ENCODE peak calls at places on chromosome 20, in seven cellular contexts. One of them, this sample, is unnamed.

GRCh38 chr20:56414842-56415765 is 3.0 kb downstream of the CASS4 start:
- DNase-seq in mesenchymal stem cell: peak
- DNase-seq in H9: no peak
- DNase-seq in IMR-90: peak
- DNase-seq in trophoblast cell: no peak
- DNase-seq in H1: no peak
- DNase-seq in neuronal stem cell: no peak
- DNase-seq in this sample: no peak

GRCh38 chr20:3606021-3606420 is 57.2 kb downstream of the GFRA4 start:
- DNase-seq in mesenchymal stem cell: peak
- DNase-seq in H9: no peak
- DNase-seq in IMR-90: peak
- DNase-seq in trophoblast cell: no peak
- DNase-seq in H1: no peak
- DNase-seq in neuronal stem cell: no peak
- DNase-seq in this sample: no peak

GRCh38 chr20:25269833-25270170 is 21.9 kb downstream of the PYGB start:
- DNase-seq in mesenchymal stem cell: no peak
- DNase-seq in H9: peak
- DNase-seq in IMR-90: no peak
- DNase-seq in trophoblast cell: no peak
- DNase-seq in H1: peak
- DNase-seq in neuronal stem cell: no peak
- DNase-seq in this sample: no peak

GRCh38 chr20:63743210-63743970 is 3.8 kb downstream of the SLC2A4RG start:
- DNase-seq in mesenchymal stem cell: no peak
- DNase-seq in H9: no peak
- DNase-seq in IMR-90: no peak
- DNase-seq in trophoblast cell: no peak
- DNase-seq in H1: no peak
- DNase-seq in neuronal stem cell: no peak
- DNase-seq in this sample: no peak

GRCh38 chr20:25252686-25253421 is 5.0 kb downstream of the PYGB start:
- DNase-seq in mesenchymal stem cell: no peak
- DNase-seq in H9: peak
- DNase-seq in IMR-90: no peak
- DNase-seq in trophoblast cell: peak
- DNase-seq in H1: peak
- DNase-seq in neuronal stem cell: no peak
- DNase-seq in this sample: no peak

GRCh38 chr20:6108330-6108729 is 14.5 kb downstream of the FERMT1 start:
- DNase-seq in mesenchymal stem cell: no peak
- DNase-seq in H9: peak
- DNase-seq in IMR-90: no peak
- DNase-seq in trophoblast cell: peak
- DNase-seq in H1: no peak
- DNase-seq in neuronal stem cell: no peak
- DNase-seq in this sample: peak

GRCh38 chr20:13771853-13772453 is 12.8 kb downstream of the ESF1 start:
- DNase-seq in mesenchymal stem cell: peak
- DNase-seq in H9: no peak
- DNase-seq in IMR-90: peak
- DNase-seq in trophoblast cell: peak
- DNase-seq in H1: no peak
- DNase-seq in neuronal stem cell: no peak
- DNase-seq in this sample: peak

GRCh38 chr20:24789877-24790276 is 159.2 kb upstream of the CST7 start:
- DNase-seq in mesenchymal stem cell: no peak
- DNase-seq in H9: no peak
- DNase-seq in IMR-90: no peak
- DNase-seq in trophoblast cell: no peak
- DNase-seq in H1: no peak
- DNase-seq in neuronal stem cell: no peak
- DNase-seq in this sample: no peak

GRCh38 chr20:7151666-7152065 is 384.2 kb downstream of the BMP2 start:
- DNase-seq in mesenchymal stem cell: peak
- DNase-seq in H9: no peak
- DNase-seq in IMR-90: no peak
- DNase-seq in trophoblast cell: no peak
- DNase-seq in H1: no peak
- DNase-seq in neuronal stem cell: no peak
- DNase-seq in this sample: no peak

GRCh38 chr20:54257090-54257816 is 49.4 kb downstream of the PFDN4 start:
- DNase-seq in mesenchymal stem cell: no peak
- DNase-seq in H9: no peak
- DNase-seq in IMR-90: peak
- DNase-seq in trophoblast cell: peak
- DNase-seq in H1: no peak
- DNase-seq in neuronal stem cell: no peak
- DNase-seq in this sample: peak

GRCh38 chr20:62462976-62463592 is 12.7 kb downstream of the GATA5 start:
- DNase-seq in mesenchymal stem cell: no peak
- DNase-seq in H9: no peak
- DNase-seq in IMR-90: no peak
- DNase-seq in trophoblast cell: no peak
- DNase-seq in H1: no peak
- DNase-seq in neuronal stem cell: no peak
- DNase-seq in this sample: no peak
- H3K18ac ChIP-seq in mesenchymal stem cell: no peak
- H3K18ac ChIP-seq in H9: no peak
- H3K18ac ChIP-seq in IMR-90: no peak
- H3K18ac ChIP-seq in trophoblast cell: no peak
- H3K18ac ChIP-seq in H1: no peak
- H3K18ac ChIP-seq in neuronal stem cell: no peak
- H3K18ac ChIP-seq in this sample: no peak

GRCh38 chr20:36791862-36792261 is 18.3 kb upstream of the DSN1 start:
- DNase-seq in mesenchymal stem cell: no peak
- DNase-seq in H9: no peak
- DNase-seq in IMR-90: no peak
- DNase-seq in trophoblast cell: no peak
- DNase-seq in H1: no peak
- DNase-seq in neuronal stem cell: no peak
- DNase-seq in this sample: no peak
- H3K18ac ChIP-seq in mesenchymal stem cell: no peak
- H3K18ac ChIP-seq in H9: no peak
- H3K18ac ChIP-seq in IMR-90: no peak
- H3K18ac ChIP-seq in trophoblast cell: no peak
- H3K18ac ChIP-seq in H1: no peak
- H3K18ac ChIP-seq in neuronal stem cell: no peak
- H3K18ac ChIP-seq in this sample: no peak

GRCh38 chr20:12744026-12744425 is 264.7 kb upstream of the SPTLC3 start:
- DNase-seq in mesenchymal stem cell: no peak
- DNase-seq in H9: no peak
- DNase-seq in IMR-90: no peak
- DNase-seq in trophoblast cell: no peak
- DNase-seq in H1: no peak
- DNase-seq in neuronal stem cell: no peak
- DNase-seq in this sample: no peak

GRCh38 chr20:12748359-12748994 is 260.3 kb upstream of the SPTLC3 start:
- DNase-seq in mesenchymal stem cell: no peak
- DNase-seq in H9: no peak
- DNase-seq in IMR-90: no peak
- DNase-seq in trophoblast cell: no peak
- DNase-seq in H1: no peak
- DNase-seq in neuronal stem cell: no peak
- DNase-seq in this sample: peak
- H3K18ac ChIP-seq in mesenchymal stem cell: no peak
- H3K18ac ChIP-seq in H9: no peak
- H3K18ac ChIP-seq in IMR-90: no peak
- H3K18ac ChIP-seq in trophoblast cell: no peak
- H3K18ac ChIP-seq in H1: no peak
- H3K18ac ChIP-seq in neuronal stem cell: no peak
- H3K18ac ChIP-seq in this sample: peak

DNA sequence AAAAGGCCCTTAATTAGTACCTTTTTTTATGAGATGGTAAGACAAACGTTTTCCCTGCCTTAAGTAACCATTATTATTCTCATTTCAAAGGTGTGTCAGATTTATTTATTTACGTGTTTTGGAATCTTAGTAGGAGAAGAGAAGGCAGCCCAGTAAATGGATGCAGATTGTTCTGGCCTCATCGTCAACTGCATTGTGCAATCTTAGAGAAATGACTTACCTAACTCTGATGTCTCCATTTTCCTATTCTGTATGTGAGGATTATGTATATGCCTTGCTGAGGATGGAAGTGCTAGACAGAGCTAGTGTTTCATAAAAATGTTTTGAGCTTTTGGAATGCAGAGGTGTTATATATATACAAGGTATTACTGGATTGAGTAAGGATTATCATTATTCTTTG is 97.0 kb upstream of the JAG1 start:
- DNase-seq in mesenchymal stem cell: no peak
- DNase-seq in H9: no peak
- DNase-seq in IMR-90: no peak
- DNase-seq in trophoblast cell: no peak
- DNase-seq in H1: no peak
- DNase-seq in neuronal stem cell: no peak
- DNase-seq in this sample: no peak
- H3K18ac ChIP-seq in mesenchymal stem cell: no peak
- H3K18ac ChIP-seq in H9: no peak
- H3K18ac ChIP-seq in IMR-90: no peak
- H3K18ac ChIP-seq in trophoblast cell: no peak
- H3K18ac ChIP-seq in H1: no peak
- H3K18ac ChIP-seq in neuronal stem cell: no peak
- H3K18ac ChIP-seq in this sample: no peak

DNA sequence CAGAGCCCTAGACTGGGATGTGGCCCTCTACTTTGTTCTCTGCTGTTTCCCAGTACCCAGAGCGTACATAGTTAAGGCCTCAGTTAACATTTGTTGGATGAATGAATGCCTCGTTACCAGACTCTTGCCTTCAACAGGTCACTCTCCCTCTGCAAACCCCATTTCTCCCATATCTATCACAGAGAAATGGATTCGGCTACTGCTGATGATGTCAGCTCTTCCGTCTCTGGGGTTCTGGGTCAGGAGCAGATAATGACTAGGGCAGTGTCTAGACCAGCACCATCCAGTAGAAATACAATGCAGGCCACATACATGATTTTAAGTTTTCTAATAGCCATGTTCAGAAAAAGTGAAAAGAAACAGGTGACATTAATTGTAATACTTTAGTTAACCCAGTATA is 47.9 kb downstream of the TOX2 start:
- DNase-seq in mesenchymal stem cell: no peak
- DNase-seq in H9: no peak
- DNase-seq in IMR-90: no peak
- DNase-seq in trophoblast cell: no peak
- DNase-seq in H1: no peak
- DNase-seq in neuronal stem cell: no peak
- DNase-seq in this sample: no peak
- H3K18ac ChIP-seq in mesenchymal stem cell: peak
- H3K18ac ChIP-seq in H9: no peak
- H3K18ac ChIP-seq in IMR-90: no peak
- H3K18ac ChIP-seq in trophoblast cell: no peak
- H3K18ac ChIP-seq in H1: no peak
- H3K18ac ChIP-seq in neuronal stem cell: no peak
- H3K18ac ChIP-seq in this sample: no peak

GRCh38 chr20:45842169-45842812 is 8.7 kb downstream of the SNX21 start:
- DNase-seq in mesenchymal stem cell: peak
- DNase-seq in H9: no peak
- DNase-seq in IMR-90: peak
- DNase-seq in trophoblast cell: no peak
- DNase-seq in H1: no peak
- DNase-seq in neuronal stem cell: no peak
- DNase-seq in this sample: no peak

GRCh38 chr20:45845452-45845851 is 11.7 kb downstream of the ACOT8 start:
- DNase-seq in mesenchymal stem cell: no peak
- DNase-seq in H9: no peak
- DNase-seq in IMR-90: no peak
- DNase-seq in trophoblast cell: no peak
- DNase-seq in H1: no peak
- DNase-seq in neuronal stem cell: no peak
- DNase-seq in this sample: no peak

GRCh38 chr20:45840700-45841198 is 7.2 kb downstream of the SNX21 start:
- DNase-seq in mesenchymal stem cell: no peak
- DNase-seq in H9: no peak
- DNase-seq in IMR-90: no peak
- DNase-seq in trophoblast cell: no peak
- DNase-seq in H1: no peak
- DNase-seq in neuronal stem cell: no peak
- DNase-seq in this sample: no peak

GRCh38 chr20:45843506-45843905 is 9.9 kb downstream of the SNX21 start:
- DNase-seq in mesenchymal stem cell: no peak
- DNase-seq in H9: no peak
- DNase-seq in IMR-90: no peak
- DNase-seq in trophoblast cell: no peak
- DNase-seq in H1: no peak
- DNase-seq in neuronal stem cell: no peak
- DNase-seq in this sample: no peak

GRCh38 chr20:45841407-45842129 is 8.0 kb downstream of the SNX21 start:
- DNase-seq in mesenchymal stem cell: no peak
- DNase-seq in H9: no peak
- DNase-seq in IMR-90: no peak
- DNase-seq in trophoblast cell: no peak
- DNase-seq in H1: no peak
- DNase-seq in neuronal stem cell: no peak
- DNase-seq in this sample: no peak
- H3K18ac ChIP-seq in mesenchymal stem cell: no peak
- H3K18ac ChIP-seq in H9: no peak
- H3K18ac ChIP-seq in IMR-90: no peak
- H3K18ac ChIP-seq in trophoblast cell: no peak
- H3K18ac ChIP-seq in H1: no peak
- H3K18ac ChIP-seq in neuronal stem cell: no peak
- H3K18ac ChIP-seq in this sample: no peak

DNA sequence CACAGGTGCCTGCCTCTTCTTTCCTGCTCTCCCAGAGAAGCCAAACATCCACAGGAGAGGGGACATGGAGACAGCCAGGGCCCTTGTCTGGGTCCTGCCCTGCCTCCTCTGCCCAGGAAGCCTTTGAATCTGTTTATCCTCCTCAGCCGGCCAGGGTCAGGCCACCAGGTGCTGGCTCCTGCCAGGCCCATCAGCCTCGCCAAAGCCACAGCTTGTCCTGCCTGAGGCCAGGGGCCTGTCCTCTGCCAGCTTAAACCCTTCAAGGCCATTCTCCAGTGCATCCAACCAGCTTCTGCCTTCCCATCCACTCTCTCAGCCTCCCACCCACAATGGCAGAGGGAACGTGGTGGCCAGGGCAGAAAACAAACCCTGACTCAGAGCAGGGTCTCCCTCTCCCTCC is 254.6 kb downstream of the ANKRD60 start:
- DNase-seq in mesenchymal stem cell: no peak
- DNase-seq in H9: no peak
- DNase-seq in IMR-90: no peak
- DNase-seq in trophoblast cell: no peak
- DNase-seq in H1: no peak
- DNase-seq in neuronal stem cell: no peak
- DNase-seq in this sample: no peak
- H3K18ac ChIP-seq in mesenchymal stem cell: no peak
- H3K18ac ChIP-seq in H9: no peak
- H3K18ac ChIP-seq in IMR-90: no peak
- H3K18ac ChIP-seq in trophoblast cell: no peak
- H3K18ac ChIP-seq in H1: no peak
- H3K18ac ChIP-seq in neuronal stem cell: peak
- H3K18ac ChIP-seq in this sample: no peak

GRCh38 chr20:61451009-61451408 is 198.9 kb downstream of the CDH4 start:
- DNase-seq in mesenchymal stem cell: no peak
- DNase-seq in H9: no peak
- DNase-seq in IMR-90: no peak
- DNase-seq in trophoblast cell: no peak
- DNase-seq in H1: no peak
- DNase-seq in neuronal stem cell: no peak
- DNase-seq in this sample: no peak
- H3K18ac ChIP-seq in mesenchymal stem cell: no peak
- H3K18ac ChIP-seq in H9: no peak
- H3K18ac ChIP-seq in IMR-90: no peak
- H3K18ac ChIP-seq in trophoblast cell: no peak
- H3K18ac ChIP-seq in H1: no peak
- H3K18ac ChIP-seq in neuronal stem cell: peak
- H3K18ac ChIP-seq in this sample: peak